ENCODE peak calls at places on chromosomes 3 and 15, in ten cellular contexts. One of them, this sample, is unnamed.

GRCh38 chr3:107710851-107711250 is 188.1 kb downstream of the BBX start:
- DNase-seq in A549: peak
- DNase-seq in neural progenitor cell: no peak
- DNase-seq in transverse colon: no peak
- DNase-seq in nephron progenitor cell: no peak
- DNase-seq in lower leg skin: no peak
- DNase-seq in mucosa of descending colon: no peak
- DNase-seq in mammary epithelial cell: peak
- DNase-seq in GM12864: no peak
- DNase-seq in fibroblast of lung: peak
- DNase-seq in this sample: no peak

GRCh38 chr3:141229132-141229531 is 2.5 kb upstream of the PXYLP1 start:
- DNase-seq in A549: no peak
- DNase-seq in neural progenitor cell: no peak
- DNase-seq in transverse colon: no peak
- DNase-seq in nephron progenitor cell: no peak
- DNase-seq in lower leg skin: no peak
- DNase-seq in mucosa of descending colon: no peak
- DNase-seq in mammary epithelial cell: no peak
- DNase-seq in GM12864: no peak
- DNase-seq in fibroblast of lung: no peak
- DNase-seq in this sample: no peak

GRCh38 chr3:4341336-4341675 is 38.1 kb downstream of the SETMAR start:
- DNase-seq in A549: no peak
- DNase-seq in neural progenitor cell: no peak
- DNase-seq in transverse colon: no peak
- DNase-seq in nephron progenitor cell: no peak
- DNase-seq in lower leg skin: no peak
- DNase-seq in mucosa of descending colon: no peak
- DNase-seq in mammary epithelial cell: no peak
- DNase-seq in GM12864: no peak
- DNase-seq in fibroblast of lung: no peak
- DNase-seq in this sample: no peak

GRCh38 chr15:82832601-82833209 is 23.3 kb downstream of the WHAMM start:
- DNase-seq in A549: peak
- DNase-seq in neural progenitor cell: no peak
- DNase-seq in transverse colon: no peak
- DNase-seq in nephron progenitor cell: no peak
- DNase-seq in lower leg skin: no peak
- DNase-seq in mucosa of descending colon: no peak
- DNase-seq in mammary epithelial cell: peak
- DNase-seq in GM12864: no peak
- DNase-seq in fibroblast of lung: peak
- DNase-seq in this sample: peak

GRCh38 chr3:8077126-8077525 is 424.5 kb upstream of the LMCD1 start:
- DNase-seq in A549: no peak
- DNase-seq in neural progenitor cell: no peak
- DNase-seq in transverse colon: no peak
- DNase-seq in nephron progenitor cell: no peak
- DNase-seq in lower leg skin: no peak
- DNase-seq in mucosa of descending colon: no peak
- DNase-seq in mammary epithelial cell: no peak
- DNase-seq in GM12864: no peak
- DNase-seq in fibroblast of lung: no peak
- DNase-seq in this sample: no peak

GRCh38 chr15:101406014-101406413 is 83.5 kb downstream of the PCSK6 start:
- DNase-seq in A549: no peak
- DNase-seq in neural progenitor cell: no peak
- DNase-seq in transverse colon: no peak
- DNase-seq in nephron progenitor cell: no peak
- DNase-seq in lower leg skin: no peak
- DNase-seq in mucosa of descending colon: no peak
- DNase-seq in mammary epithelial cell: no peak
- DNase-seq in GM12864: no peak
- DNase-seq in fibroblast of lung: no peak
- DNase-seq in this sample: no peak

GRCh38 chr3:185366913-185367312 is 4.0 kb downstream of the MAP3K13 start:
- DNase-seq in A549: no peak
- DNase-seq in neural progenitor cell: no peak
- DNase-seq in transverse colon: no peak
- DNase-seq in nephron progenitor cell: no peak
- DNase-seq in lower leg skin: no peak
- DNase-seq in mucosa of descending colon: no peak
- DNase-seq in mammary epithelial cell: no peak
- DNase-seq in GM12864: no peak
- DNase-seq in fibroblast of lung: no peak
- DNase-seq in this sample: no peak

GRCh38 chr15:39506146-39506545 is 74.7 kb upstream of the THBS1 start:
- DNase-seq in A549: no peak
- DNase-seq in neural progenitor cell: no peak
- DNase-seq in transverse colon: no peak
- DNase-seq in nephron progenitor cell: no peak
- DNase-seq in lower leg skin: no peak
- DNase-seq in mucosa of descending colon: no peak
- DNase-seq in mammary epithelial cell: peak
- DNase-seq in GM12864: no peak
- DNase-seq in fibroblast of lung: peak
- DNase-seq in this sample: no peak

GRCh38 chr3:131231710-131232348 is 149.7 kb upstream of the NUDT16 start:
- DNase-seq in A549: peak
- DNase-seq in neural progenitor cell: no peak
- DNase-seq in transverse colon: no peak
- DNase-seq in nephron progenitor cell: no peak
- DNase-seq in lower leg skin: no peak
- DNase-seq in mucosa of descending colon: no peak
- DNase-seq in mammary epithelial cell: no peak
- DNase-seq in GM12864: no peak
- DNase-seq in fibroblast of lung: peak
- DNase-seq in this sample: no peak

GRCh38 chr3:49930922-49931321 is 1.3 kb upstream of the MON1A start:
- DNase-seq in A549: peak
- DNase-seq in neural progenitor cell: peak
- DNase-seq in transverse colon: peak
- DNase-seq in nephron progenitor cell: peak
- DNase-seq in lower leg skin: no peak
- DNase-seq in mucosa of descending colon: no peak
- DNase-seq in mammary epithelial cell: no peak
- DNase-seq in GM12864: no peak
- DNase-seq in fibroblast of lung: no peak
- DNase-seq in this sample: no peak

GRCh38 chr15:97446138-97446537 is 514.4 kb upstream of the ARRDC4 start:
- DNase-seq in A549: no peak
- DNase-seq in neural progenitor cell: peak
- DNase-seq in transverse colon: no peak
- DNase-seq in nephron progenitor cell: peak
- DNase-seq in lower leg skin: no peak
- DNase-seq in mucosa of descending colon: no peak
- DNase-seq in mammary epithelial cell: no peak
- DNase-seq in GM12864: no peak
- DNase-seq in fibroblast of lung: no peak
- DNase-seq in this sample: no peak

GRCh38 chr3:183434992-183435391 is 6.6 kb upstream of the MCF2L2 start:
- DNase-seq in A549: no peak
- DNase-seq in neural progenitor cell: peak
- DNase-seq in transverse colon: no peak
- DNase-seq in nephron progenitor cell: no peak
- DNase-seq in lower leg skin: no peak
- DNase-seq in mucosa of descending colon: no peak
- DNase-seq in mammary epithelial cell: no peak
- DNase-seq in GM12864: no peak
- DNase-seq in fibroblast of lung: no peak
- DNase-seq in this sample: no peak

GRCh38 chr3:38006031-38006430 is 15.4 kb downstream of the VILL start:
- DNase-seq in A549: no peak
- DNase-seq in neural progenitor cell: no peak
- DNase-seq in transverse colon: no peak
- DNase-seq in nephron progenitor cell: no peak
- DNase-seq in lower leg skin: no peak
- DNase-seq in mucosa of descending colon: no peak
- DNase-seq in mammary epithelial cell: no peak
- DNase-seq in GM12864: no peak
- DNase-seq in fibroblast of lung: no peak
- DNase-seq in this sample: no peak

GRCh38 chr15:77455696-77456293 is 35.1 kb downstream of the HMG20A start:
- DNase-seq in A549: no peak
- DNase-seq in neural progenitor cell: no peak
- DNase-seq in transverse colon: no peak
- DNase-seq in nephron progenitor cell: no peak
- DNase-seq in lower leg skin: no peak
- DNase-seq in mucosa of descending colon: no peak
- DNase-seq in mammary epithelial cell: no peak
- DNase-seq in GM12864: no peak
- DNase-seq in fibroblast of lung: peak
- DNase-seq in this sample: no peak

GRCh38 chr3:86109434-86109833 is 881.5 kb downstream of the VGLL3 start:
- DNase-seq in A549: peak
- DNase-seq in neural progenitor cell: no peak
- DNase-seq in transverse colon: no peak
- DNase-seq in nephron progenitor cell: no peak
- DNase-seq in lower leg skin: no peak
- DNase-seq in mucosa of descending colon: no peak
- DNase-seq in mammary epithelial cell: no peak
- DNase-seq in GM12864: no peak
- DNase-seq in fibroblast of lung: no peak
- DNase-seq in this sample: no peak

GRCh38 chr3:48403533-48404439 is 26.1 kb downstream of the PLXNB1 start:
- DNase-seq in A549: no peak
- DNase-seq in neural progenitor cell: no peak
- DNase-seq in transverse colon: no peak
- DNase-seq in nephron progenitor cell: no peak
- DNase-seq in lower leg skin: peak
- DNase-seq in mucosa of descending colon: no peak
- DNase-seq in mammary epithelial cell: no peak
- DNase-seq in GM12864: no peak
- DNase-seq in fibroblast of lung: no peak
- DNase-seq in this sample: no peak

GRCh38 chr3:78287085-78287484 is 1247.2 kb downstream of the ROBO2 start:
- DNase-seq in A549: no peak
- DNase-seq in neural progenitor cell: no peak
- DNase-seq in transverse colon: no peak
- DNase-seq in nephron progenitor cell: no peak
- DNase-seq in lower leg skin: no peak
- DNase-seq in mucosa of descending colon: no peak
- DNase-seq in mammary epithelial cell: no peak
- DNase-seq in GM12864: no peak
- DNase-seq in fibroblast of lung: peak
- DNase-seq in this sample: no peak

GRCh38 chr3:101102678-101103296 is 109.6 kb upstream of the ABI3BP start:
- DNase-seq in A549: no peak
- DNase-seq in neural progenitor cell: no peak
- DNase-seq in transverse colon: no peak
- DNase-seq in nephron progenitor cell: no peak
- DNase-seq in lower leg skin: no peak
- DNase-seq in mucosa of descending colon: no peak
- DNase-seq in mammary epithelial cell: no peak
- DNase-seq in GM12864: no peak
- DNase-seq in fibroblast of lung: no peak
- DNase-seq in this sample: no peak

GRCh38 chr3:76024640-76025039 is 239.3 kb upstream of the ZNF717 start:
- DNase-seq in A549: peak
- DNase-seq in neural progenitor cell: peak
- DNase-seq in transverse colon: no peak
- DNase-seq in nephron progenitor cell: no peak
- DNase-seq in lower leg skin: no peak
- DNase-seq in mucosa of descending colon: no peak
- DNase-seq in mammary epithelial cell: peak
- DNase-seq in GM12864: no peak
- DNase-seq in fibroblast of lung: peak
- DNase-seq in this sample: no peak
- TF ChIP-seq CTCF in A549: no peak
- TF ChIP-seq CTCF in neural progenitor cell: peak
- TF ChIP-seq CTCF in transverse colon: peak
- TF ChIP-seq CTCF in nephron progenitor cell: peak
- TF ChIP-seq CTCF in lower leg skin: no peak
- TF ChIP-seq CTCF in mucosa of descending colon: no peak
- TF ChIP-seq CTCF in mammary epithelial cell: peak
- TF ChIP-seq CTCF in GM12864: no peak
- TF ChIP-seq CTCF in fibroblast of lung: peak
- TF ChIP-seq CTCF in this sample: peak

GRCh38 chr3:97257942-97258341 is 443.5 kb downstream of the EPHA6 start:
- DNase-seq in A549: no peak
- DNase-seq in neural progenitor cell: no peak
- DNase-seq in transverse colon: no peak
- DNase-seq in nephron progenitor cell: no peak
- DNase-seq in lower leg skin: no peak
- DNase-seq in mucosa of descending colon: no peak
- DNase-seq in mammary epithelial cell: no peak
- DNase-seq in GM12864: no peak
- DNase-seq in fibroblast of lung: no peak
- DNase-seq in this sample: no peak
- TF ChIP-seq CTCF in A549: no peak
- TF ChIP-seq CTCF in neural progenitor cell: no peak
- TF ChIP-seq CTCF in transverse colon: no peak
- TF ChIP-seq CTCF in nephron progenitor cell: no peak
- TF ChIP-seq CTCF in lower leg skin: no peak
- TF ChIP-seq CTCF in mucosa of descending colon: no peak
- TF ChIP-seq CTCF in mammary epithelial cell: no peak
- TF ChIP-seq CTCF in GM12864: no peak
- TF ChIP-seq CTCF in fibroblast of lung: no peak
- TF ChIP-seq CTCF in this sample: no peak

DNA sequence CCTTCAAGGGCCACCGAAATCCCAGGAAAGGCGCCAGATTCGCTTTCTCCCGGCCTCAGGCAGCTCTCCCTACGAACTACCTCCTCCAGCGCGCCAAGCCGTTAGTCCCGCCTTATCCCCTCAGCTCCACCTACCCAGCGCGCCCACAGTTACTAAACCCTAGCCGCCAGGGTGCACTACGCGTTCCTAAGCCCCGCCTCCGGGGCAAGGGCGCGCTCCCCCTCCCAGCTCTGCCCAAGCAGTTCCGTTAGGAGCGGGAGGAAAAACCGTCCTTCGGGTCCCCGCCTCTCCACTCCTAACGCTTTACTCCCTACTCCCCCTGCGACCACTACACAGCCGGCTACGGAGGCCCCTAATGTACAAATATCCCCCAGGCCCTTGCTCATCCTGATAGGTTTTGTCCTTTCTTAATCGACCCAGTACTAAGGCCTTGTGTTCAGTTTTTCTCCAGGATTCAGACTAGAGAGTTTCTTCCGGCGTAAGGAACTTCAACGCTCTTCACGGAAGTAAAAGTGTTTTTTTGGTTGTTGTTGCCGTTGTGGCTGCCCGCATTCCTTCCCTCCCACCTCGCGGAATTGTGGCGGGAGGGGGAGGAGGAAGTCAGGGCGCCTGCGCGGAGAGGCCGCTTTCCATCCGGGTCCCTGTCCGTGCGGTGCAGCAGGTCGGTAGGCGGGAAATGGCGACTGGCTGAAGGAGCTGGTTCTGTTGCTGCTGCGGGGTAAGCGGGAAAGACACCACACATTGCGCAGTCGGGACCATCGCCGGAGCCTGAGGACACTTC is at the start of gene CTDSPL2:
- DNase-seq in A549: peak
- DNase-seq in neural progenitor cell: peak
- DNase-seq in transverse colon: peak
- DNase-seq in nephron progenitor cell: peak
- DNase-seq in lower leg skin: peak
- DNase-seq in mucosa of descending colon: peak
- DNase-seq in mammary epithelial cell: peak
- DNase-seq in GM12864: peak
- DNase-seq in fibroblast of lung: peak
- DNase-seq in this sample: peak
- TF ChIP-seq CTCF in A549: no peak
- TF ChIP-seq CTCF in neural progenitor cell: peak
- TF ChIP-seq CTCF in transverse colon: peak
- TF ChIP-seq CTCF in nephron progenitor cell: no peak
- TF ChIP-seq CTCF in lower leg skin: no peak
- TF ChIP-seq CTCF in mucosa of descending colon: peak
- TF ChIP-seq CTCF in mammary epithelial cell: no peak
- TF ChIP-seq CTCF in GM12864: peak
- TF ChIP-seq CTCF in fibroblast of lung: peak
- TF ChIP-seq CTCF in this sample: peak

GRCh38 chr3:13241621-13242363 is 168.6 kb upstream of the IQSEC1 start:
- DNase-seq in A549: no peak
- DNase-seq in neural progenitor cell: no peak
- DNase-seq in transverse colon: no peak
- DNase-seq in nephron progenitor cell: no peak
- DNase-seq in lower leg skin: no peak
- DNase-seq in mucosa of descending colon: no peak
- DNase-seq in mammary epithelial cell: no peak
- DNase-seq in GM12864: no peak
- DNase-seq in fibroblast of lung: no peak
- DNase-seq in this sample: no peak
- TF ChIP-seq CTCF in A549: no peak
- TF ChIP-seq CTCF in neural progenitor cell: no peak
- TF ChIP-seq CTCF in transverse colon: no peak
- TF ChIP-seq CTCF in nephron progenitor cell: no peak
- TF ChIP-seq CTCF in lower leg skin: no peak
- TF ChIP-seq CTCF in mucosa of descending colon: no peak
- TF ChIP-seq CTCF in mammary epithelial cell: no peak
- TF ChIP-seq CTCF in GM12864: no peak
- TF ChIP-seq CTCF in fibroblast of lung: no peak
- TF ChIP-seq CTCF in this sample: no peak